ENCODE peak calls at places on chromosomes 11 and 22, in four cellular contexts. V is esophagus squamous epithelium, A is adrenal gland, Z is tibial nerve. H is an unnamed sample.

GRCh38 chr11:11036185-11037161 is 178.6 kb upstream of the ZBED5 start:
- DNase-seq in V (no peak), A (peak), Z (no peak), H (peak)

GRCh38 chr11:105611414-105611813 is 1.5 kb downstream of the GRIA4 start:
- DNase-seq in V (no peak), A (no peak), Z (no peak), H (no peak)

GRCh38 chr22:18071968-18072310 is 5.9 kb upstream of the PEX26 start:
- DNase-seq in A (no peak), V (no peak), Z (no peak), H (no peak)

GRCh38 chr11:116865696-116866095 is 28.3 kb upstream of the APOA1 start:
- DNase-seq in V (no peak), A (no peak), Z (no peak), H (no peak)

GRCh38 chr11:102886999-102887398 is 12.2 kb upstream of the MMP12 start:
- DNase-seq in A (no peak), Z (no peak), V (no peak), H (no peak)

GRCh38 chr11:75487366-75487765 is 38.4 kb downstream of the GDPD5 start:
- DNase-seq in A (no peak), Z (no peak), V (no peak), H (no peak)

GRCh38 chr11:8693555-8693954 is 11.0 kb downstream of the RPL27A start:
- DNase-seq in A (no peak), V (no peak), Z (no peak), H (no peak)

GRCh38 chr11:69218946-69219720 is 63.4 kb downstream of the SMIM38 start:
- DNase-seq in A (no peak), Z (no peak), V (no peak), H (peak)

GRCh38 chr11:48001438-48002021 is 21.2 kb downstream of the PTPRJ start:
- DNase-seq in A (no peak), Z (no peak), V (no peak), H (peak)

GRCh38 chr11:119115484-119116234 is 5.7 kb upstream of the HINFP start:
- DNase-seq in A (peak), V (no peak), Z (peak), H (no peak)

GRCh38 chr11:48675945-48676344 is 187.4 kb downstream of the OR4A47 start:
- DNase-seq in A (no peak), V (no peak), Z (no peak), H (no peak)

GRCh38 chr11:132864811-132865576 is 667.3 kb downstream of the OPCML start:
- DNase-seq in A (no peak), V (no peak), Z (no peak), H (no peak)

GRCh38 chr22:25334091-25334490 is 114.7 kb downstream of the CRYBB2 start:
- DNase-seq in V (no peak), A (peak), Z (no peak), H (peak)

GRCh38 chr22:37145415-37146385 is 4.0 kb downstream of the IL2RB start:
- DNase-seq in A (no peak), Z (no peak), V (no peak), H (peak)

GRCh38 chr11:92473736-92474135 is 249.1 kb downstream of the FAT3 start:
- DNase-seq in Z (no peak), V (no peak), A (no peak), H (no peak)

GRCh38 chr22:32520612-32521011 is 46.0 kb downstream of the FBXO7 start:
- DNase-seq in V (no peak), A (no peak), Z (no peak), H (no peak)

GRCh38 chr11:64340671-64341335 is 799 bp downstream of the CCDC88B start:
- DNase-seq in A (no peak), Z (no peak), V (no peak), H (no peak)

GRCh38 chr22:30668306-30668655 is 606 bp upstream of the DUSP18 start:
- DNase-seq in Z (no peak), V (no peak), A (peak), H (no peak)

GRCh38 chr22:30667092-30667485 is 586 bp downstream of the DUSP18 start:
- DNase-seq in Z (no peak), V (no peak), A (no peak), H (peak)

GRCh38 chr22:30665786-30666185 is 1.9 kb downstream of the DUSP18 start:
- DNase-seq in Z (no peak), V (no peak), A (no peak), H (no peak)

GRCh38 chr22:30665266-30665665 is 2.4 kb downstream of the DUSP18 start:
- DNase-seq in V (no peak), Z (no peak), A (no peak), H (no peak)

DNA sequence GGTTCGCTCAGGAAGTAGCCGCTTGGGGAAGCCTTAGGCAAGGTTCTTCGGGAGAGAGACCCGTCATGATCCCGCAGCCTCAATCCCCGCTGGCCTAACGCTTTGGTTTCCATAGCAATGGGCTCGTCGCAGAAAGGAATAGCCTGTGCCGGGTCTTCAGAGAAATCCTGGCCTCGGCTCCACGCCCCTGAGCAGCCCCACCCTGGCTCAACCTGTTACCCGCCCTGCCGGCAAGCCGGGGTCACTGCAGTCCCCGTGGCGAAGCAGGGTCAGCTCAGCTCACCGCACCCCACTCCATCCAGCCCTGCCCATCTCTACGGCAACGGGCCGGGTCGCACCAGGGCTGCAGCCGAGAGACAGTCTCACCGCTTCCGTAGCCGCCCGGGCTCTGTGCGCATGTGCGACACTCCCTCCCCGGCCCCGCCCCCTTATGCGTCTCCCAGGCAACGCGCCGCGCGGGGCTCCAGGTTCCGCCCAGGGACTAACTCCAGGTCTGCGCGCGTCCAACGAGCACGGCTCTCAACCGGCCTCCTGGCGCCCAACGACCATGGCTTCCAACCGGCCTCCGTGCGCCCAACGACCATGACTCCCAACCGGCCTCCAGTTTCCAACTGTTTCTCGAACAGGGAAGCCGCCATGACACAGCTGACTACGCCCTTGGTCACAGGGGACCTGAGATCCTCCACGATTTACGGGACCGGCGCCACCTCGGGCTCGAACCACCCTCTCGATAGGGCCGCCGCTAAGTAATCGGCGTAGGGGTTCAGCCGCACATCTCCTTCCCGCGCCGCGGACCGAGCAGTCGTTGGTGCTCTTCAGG is at the start of gene DUSP18:
- DNase-seq in A (peak), V (peak), Z (peak), H (peak)
- TF ChIP-seq POLR2A in A (no peak), V (peak), Z (peak), H (peak)

GRCh38 chr11:125224391-125225015 is 60.0 kb downstream of the PKNOX2 start:
- DNase-seq in A (no peak), V (no peak), Z (peak), H (peak)
- TF ChIP-seq CTCF in A (peak), V (no peak), Z (peak), H (peak)

GRCh38 chr22:30252411-30253204 is 6.0 kb upstream of the LIF start:
- DNase-seq in Z (no peak), V (no peak), A (no peak), H (no peak)

GRCh38 chr22:30251661-30252226 is 5.2 kb upstream of the LIF start:
- DNase-seq in V (no peak), Z (no peak), A (no peak), H (no peak)

GRCh38 chr22:30254307-30254706 is 7.7 kb upstream of the LIF start:
- DNase-seq in V (no peak), A (no peak), Z (no peak), H (no peak)

GRCh38 chr22:30250713-30251267 is 4.2 kb upstream of the LIF start:
- DNase-seq in Z (no peak), V (no peak), A (no peak), H (peak)

GRCh38 chr22:30253205-30253852 is 6.8 kb upstream of the LIF start:
- DNase-seq in Z (peak), V (no peak), A (no peak), H (peak)
- TF ChIP-seq POLR2A in Z (no peak), V (no peak), A (no peak), H (no peak)

GRCh38 chr22:43796567-43796966 is 15.5 kb downstream of the EFCAB6 start:
- DNase-seq in V (no peak), Z (no peak), A (no peak), H (no peak)
- TF ChIP-seq CTCF in V (no peak), Z (no peak), A (no peak), H (no peak)

GRCh38 chr22:49961601-49962011 is 1.0 kb downstream of the PIM3 start:
- DNase-seq in V (no peak), A (no peak), Z (no peak), H (no peak)

GRCh38 chr22:49960967-49961600 is 512 bp downstream of the PIM3 start:
- DNase-seq in Z (peak), A (peak), V (no peak), H (peak)

GRCh38 chr22:49962751-49963646 is 2.4 kb downstream of the PIM3 start:
- DNase-seq in Z (peak), V (no peak), A (peak), H (peak)

GRCh38 chr22:49963647-49964026 is 3.1 kb downstream of the PIM3 start:
- DNase-seq in A (peak), V (no peak), Z (peak), H (peak)

DNA sequence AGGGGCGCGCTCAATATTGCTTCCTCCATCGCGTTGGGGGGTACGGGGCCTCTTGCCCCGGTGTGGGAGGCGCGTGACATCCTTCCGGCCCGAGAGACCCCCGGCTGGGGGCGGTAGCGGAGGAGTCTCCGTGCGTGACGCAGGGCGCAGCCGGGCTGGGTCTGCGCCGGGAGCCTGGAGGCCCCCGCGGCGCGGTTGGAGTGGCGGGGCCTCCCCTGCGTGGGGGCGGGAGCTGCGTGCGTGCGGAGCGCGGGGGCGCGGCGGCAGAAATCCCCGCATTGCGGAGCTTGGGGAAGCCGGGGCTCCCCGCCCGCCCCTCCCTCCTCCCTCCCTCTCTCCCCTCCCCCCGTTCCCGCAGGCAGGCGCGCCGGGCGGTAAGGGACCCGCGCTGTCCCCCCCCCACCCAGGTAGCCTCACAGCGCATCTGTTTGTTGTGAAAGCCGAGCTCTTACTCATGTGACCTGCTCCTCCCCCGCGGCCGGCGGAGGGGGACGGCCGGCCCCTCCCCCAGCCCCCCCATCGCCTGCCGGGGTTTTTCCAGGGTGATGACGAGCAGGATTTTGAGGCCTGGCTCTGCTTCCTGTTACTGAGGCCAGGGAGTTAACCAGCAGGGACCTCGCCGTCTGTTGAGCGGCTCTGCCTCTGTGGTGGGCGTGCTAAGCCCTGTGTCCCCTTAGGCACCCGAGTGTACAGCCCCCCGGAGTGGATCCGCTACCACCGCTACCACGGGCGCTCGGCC is 1.6 kb downstream of the PIM3 start:
- DNase-seq in Z (peak), V (no peak), A (peak), H (peak)
- TF ChIP-seq POLR2A in Z (peak), V (peak), A (peak), H (peak)

DNA sequence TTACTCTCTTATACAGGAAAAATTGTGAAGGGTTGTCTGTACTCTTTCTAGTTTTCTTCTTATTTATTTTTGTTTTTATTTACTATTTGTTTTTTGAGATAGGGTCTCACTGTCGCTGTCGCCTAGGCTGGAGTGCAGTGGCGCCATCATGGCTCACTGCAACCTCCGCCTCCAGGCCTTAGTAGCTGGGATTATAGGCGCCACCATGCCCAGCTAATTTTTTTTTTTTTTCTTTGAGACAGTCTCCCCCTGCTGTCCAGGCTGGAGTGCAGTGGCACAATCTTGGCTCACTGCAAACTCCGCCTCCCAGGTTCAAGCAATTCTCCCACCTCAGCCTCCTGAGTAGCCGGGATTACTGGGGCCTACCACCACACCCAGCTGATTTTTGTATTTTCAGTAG is 18.4 kb downstream of the CUL5 start:
- DNase-seq in A (no peak), Z (no peak), V (no peak), H (no peak)
- TF ChIP-seq CTCF in A (no peak), Z (no peak), V (no peak), H (peak)

H was measured in body of pancreas.